ENCODE peak calls at places on chromosomes 13 and 19, in five cellular contexts. One of them, this sample, is unnamed.

GRCh38 chr13:27082325-27082724 is 89.3 kb downstream of the USP12 start:
- DNase-seq in CD8-positive, alpha-beta T cell: no peak
- DNase-seq in AG10803: no peak
- DNase-seq in CD4-positive, alpha-beta T cell: no peak
- DNase-seq in Peyer's patch: no peak
- DNase-seq in this sample: no peak

GRCh38 chr13:110319774-110320509 is 12.9 kb downstream of the COL4A2 start:
- DNase-seq in CD4-positive, alpha-beta T cell: no peak
- DNase-seq in CD8-positive, alpha-beta T cell: no peak
- DNase-seq in Peyer's patch: no peak
- DNase-seq in AG10803: peak
- DNase-seq in this sample: no peak

GRCh38 chr13:67372868-67373464 is 142.8 kb upstream of the PCDH9 start:
- DNase-seq in CD4-positive, alpha-beta T cell: no peak
- DNase-seq in Peyer's patch: no peak
- DNase-seq in AG10803: no peak
- DNase-seq in CD8-positive, alpha-beta T cell: no peak
- DNase-seq in this sample: no peak

GRCh38 chr13:68714292-68714691 is 1393.3 kb upstream of the ATXN8OS start:
- DNase-seq in CD4-positive, alpha-beta T cell: no peak
- DNase-seq in AG10803: no peak
- DNase-seq in CD8-positive, alpha-beta T cell: no peak
- DNase-seq in Peyer's patch: no peak
- DNase-seq in this sample: no peak

GRCh38 chr13:21579754-21580316 is 24.1 kb downstream of the MICU2 start:
- DNase-seq in CD4-positive, alpha-beta T cell: no peak
- DNase-seq in CD8-positive, alpha-beta T cell: no peak
- DNase-seq in AG10803: no peak
- DNase-seq in Peyer's patch: no peak
- DNase-seq in this sample: no peak

GRCh38 chr13:75480691-75481175 is 1.2 kb downstream of the TBC1D4 start:
- DNase-seq in CD4-positive, alpha-beta T cell: no peak
- DNase-seq in AG10803: peak
- DNase-seq in CD8-positive, alpha-beta T cell: peak
- DNase-seq in Peyer's patch: peak
- DNase-seq in this sample: no peak

GRCh38 chr19:46639356-46640061 is 3.5 kb upstream of the GNG8 start:
- DNase-seq in Peyer's patch: no peak
- DNase-seq in AG10803: peak
- DNase-seq in CD4-positive, alpha-beta T cell: no peak
- DNase-seq in CD8-positive, alpha-beta T cell: no peak
- DNase-seq in this sample: no peak

GRCh38 chr13:99388334-99388923 is 81.2 kb upstream of the GPR183 start:
- DNase-seq in AG10803: no peak
- DNase-seq in CD4-positive, alpha-beta T cell: no peak
- DNase-seq in Peyer's patch: no peak
- DNase-seq in CD8-positive, alpha-beta T cell: peak
- DNase-seq in this sample: no peak

GRCh38 chr19:42693760-42694350 is 46.4 kb downstream of the PSG3 start:
- DNase-seq in CD8-positive, alpha-beta T cell: no peak
- DNase-seq in CD4-positive, alpha-beta T cell: no peak
- DNase-seq in Peyer's patch: no peak
- DNase-seq in AG10803: peak
- DNase-seq in this sample: no peak

GRCh38 chr13:52393572-52394357 is 12.2 kb downstream of the THSD1 start:
- DNase-seq in CD4-positive, alpha-beta T cell: no peak
- DNase-seq in CD8-positive, alpha-beta T cell: no peak
- DNase-seq in AG10803: no peak
- DNase-seq in Peyer's patch: no peak
- DNase-seq in this sample: no peak

GRCh38 chr19:40419066-40419612 is 6.0 kb upstream of the PRX start:
- DNase-seq in Peyer's patch: no peak
- DNase-seq in CD4-positive, alpha-beta T cell: no peak
- DNase-seq in AG10803: no peak
- DNase-seq in CD8-positive, alpha-beta T cell: no peak
- DNase-seq in this sample: no peak

GRCh38 chr19:40247735-40248262 is 21.3 kb upstream of the CCNP start:
- DNase-seq in AG10803: no peak
- DNase-seq in Peyer's patch: no peak
- DNase-seq in CD4-positive, alpha-beta T cell: no peak
- DNase-seq in CD8-positive, alpha-beta T cell: no peak
- DNase-seq in this sample: no peak

GRCh38 chr13:37490176-37490575 is 108.4 kb downstream of the POSTN start:
- DNase-seq in Peyer's patch: no peak
- DNase-seq in AG10803: peak
- DNase-seq in CD8-positive, alpha-beta T cell: no peak
- DNase-seq in CD4-positive, alpha-beta T cell: no peak
- DNase-seq in this sample: no peak

GRCh38 chr13:76383671-76384461 is 502.3 kb downstream of the KCTD12 start:
- DNase-seq in CD4-positive, alpha-beta T cell: no peak
- DNase-seq in Peyer's patch: no peak
- DNase-seq in CD8-positive, alpha-beta T cell: no peak
- DNase-seq in AG10803: peak
- DNase-seq in this sample: no peak

GRCh38 chr19:37845932-37846331 is 60.5 kb downstream of the WDR87 start:
- DNase-seq in AG10803: no peak
- DNase-seq in CD8-positive, alpha-beta T cell: no peak
- DNase-seq in Peyer's patch: no peak
- DNase-seq in CD4-positive, alpha-beta T cell: no peak
- DNase-seq in this sample: no peak

GRCh38 chr13:50340566-50341287 is 325.5 kb downstream of the KCNRG start:
- DNase-seq in AG10803: no peak
- DNase-seq in Peyer's patch: no peak
- DNase-seq in CD8-positive, alpha-beta T cell: no peak
- DNase-seq in CD4-positive, alpha-beta T cell: no peak
- DNase-seq in this sample: no peak

GRCh38 chr13:49399801-49400472 is 43.9 kb downstream of the CAB39L start:
- DNase-seq in CD8-positive, alpha-beta T cell: no peak
- DNase-seq in Peyer's patch: no peak
- DNase-seq in CD4-positive, alpha-beta T cell: no peak
- DNase-seq in AG10803: no peak
- DNase-seq in this sample: no peak

GRCh38 chr19:38433268-38433733 is at the start of gene RYR1:
- DNase-seq in CD8-positive, alpha-beta T cell: peak
- DNase-seq in AG10803: no peak
- DNase-seq in CD4-positive, alpha-beta T cell: peak
- DNase-seq in Peyer's patch: no peak
- DNase-seq in this sample: peak

GRCh38 chr19:17872251-17873001 is 681 bp downstream of the SLC5A5 start:
- DNase-seq in Peyer's patch: no peak
- DNase-seq in AG10803: no peak
- DNase-seq in CD8-positive, alpha-beta T cell: peak
- DNase-seq in CD4-positive, alpha-beta T cell: peak
- DNase-seq in this sample: no peak

GRCh38 chr13:112692586-112692985 is 2.7 kb downstream of the ATP11A start:
- DNase-seq in AG10803: no peak
- DNase-seq in Peyer's patch: no peak
- DNase-seq in CD8-positive, alpha-beta T cell: no peak
- DNase-seq in CD4-positive, alpha-beta T cell: no peak
- DNase-seq in this sample: no peak

GRCh38 chr13:78787189-78787588 is 128.2 kb upstream of the OBI1 start:
- DNase-seq in CD8-positive, alpha-beta T cell: no peak
- DNase-seq in Peyer's patch: no peak
- DNase-seq in AG10803: no peak
- DNase-seq in CD4-positive, alpha-beta T cell: no peak
- DNase-seq in this sample: no peak

DNA sequence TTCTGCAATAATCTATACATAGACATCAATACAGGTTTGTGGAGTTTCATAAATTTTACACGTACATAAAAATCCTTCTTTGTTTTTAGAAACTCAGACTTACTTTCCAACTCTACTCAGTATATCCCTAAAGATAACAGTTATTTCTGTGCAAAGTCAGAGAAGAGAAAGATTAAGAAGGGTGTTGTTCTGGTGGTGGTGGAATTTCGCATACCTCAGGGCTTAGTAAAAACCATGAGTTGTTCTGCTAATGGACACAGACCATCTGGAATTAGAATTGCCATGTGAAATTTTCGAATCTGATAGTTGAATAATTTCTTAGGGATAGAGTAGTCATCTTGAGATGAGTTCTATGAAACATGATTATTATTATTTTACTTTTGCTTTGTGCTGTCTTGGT is 102.7 kb downstream of the ZAR1L start:
- DNase-seq in CD4-positive, alpha-beta T cell: no peak
- DNase-seq in CD8-positive, alpha-beta T cell: no peak
- DNase-seq in AG10803: peak
- DNase-seq in Peyer's patch: no peak
- DNase-seq in this sample: no peak
- TF ChIP-seq CTCF in CD4-positive, alpha-beta T cell: no peak
- TF ChIP-seq CTCF in CD8-positive, alpha-beta T cell: no peak
- TF ChIP-seq CTCF in AG10803: no peak
- TF ChIP-seq CTCF in Peyer's patch: no peak
- TF ChIP-seq CTCF in this sample: no peak

GRCh38 chr19:44807652-44808462 is 1.0 kb upstream of the BCAM start:
- DNase-seq in Peyer's patch: no peak
- DNase-seq in AG10803: peak
- DNase-seq in CD4-positive, alpha-beta T cell: no peak
- DNase-seq in CD8-positive, alpha-beta T cell: no peak
- DNase-seq in this sample: no peak
- TF ChIP-seq CTCF in Peyer's patch: no peak
- TF ChIP-seq CTCF in AG10803: peak
- TF ChIP-seq CTCF in CD4-positive, alpha-beta T cell: no peak
- TF ChIP-seq CTCF in CD8-positive, alpha-beta T cell: no peak
- TF ChIP-seq CTCF in this sample: no peak

GRCh38 chr13:108115739-108116138 is 99.6 kb downstream of the LIG4 start:
- DNase-seq in CD8-positive, alpha-beta T cell: no peak
- DNase-seq in Peyer's patch: no peak
- DNase-seq in AG10803: no peak
- DNase-seq in CD4-positive, alpha-beta T cell: no peak
- DNase-seq in this sample: no peak

GRCh38 chr13:108120332-108120731 is 95.0 kb downstream of the LIG4 start:
- DNase-seq in CD8-positive, alpha-beta T cell: no peak
- DNase-seq in Peyer's patch: no peak
- DNase-seq in AG10803: no peak
- DNase-seq in CD4-positive, alpha-beta T cell: no peak
- DNase-seq in this sample: no peak

GRCh38 chr13:108121406-108121805 is 93.9 kb downstream of the LIG4 start:
- DNase-seq in Peyer's patch: no peak
- DNase-seq in CD8-positive, alpha-beta T cell: no peak
- DNase-seq in AG10803: no peak
- DNase-seq in CD4-positive, alpha-beta T cell: no peak
- DNase-seq in this sample: no peak
- TF ChIP-seq CTCF in Peyer's patch: no peak
- TF ChIP-seq CTCF in CD8-positive, alpha-beta T cell: no peak
- TF ChIP-seq CTCF in AG10803: no peak
- TF ChIP-seq CTCF in CD4-positive, alpha-beta T cell: no peak
- TF ChIP-seq CTCF in this sample: no peak

GRCh38 chr19:13961826-13962737 is 9.8 kb downstream of the DCAF15 start:
- DNase-seq in CD8-positive, alpha-beta T cell: no peak
- DNase-seq in Peyer's patch: no peak
- DNase-seq in CD4-positive, alpha-beta T cell: no peak
- DNase-seq in AG10803: no peak
- DNase-seq in this sample: no peak

GRCh38 chr19:13958043-13958442 is 5.7 kb downstream of the DCAF15 start:
- DNase-seq in AG10803: no peak
- DNase-seq in CD8-positive, alpha-beta T cell: no peak
- DNase-seq in Peyer's patch: no peak
- DNase-seq in CD4-positive, alpha-beta T cell: no peak
- DNase-seq in this sample: no peak

GRCh38 chr19:13960863-13961784 is 8.8 kb downstream of the DCAF15 start:
- DNase-seq in CD8-positive, alpha-beta T cell: no peak
- DNase-seq in Peyer's patch: no peak
- DNase-seq in AG10803: no peak
- DNase-seq in CD4-positive, alpha-beta T cell: no peak
- DNase-seq in this sample: no peak

GRCh38 chr19:13959141-13959961 is 7.0 kb downstream of the DCAF15 start:
- DNase-seq in Peyer's patch: no peak
- DNase-seq in CD8-positive, alpha-beta T cell: no peak
- DNase-seq in AG10803: no peak
- DNase-seq in CD4-positive, alpha-beta T cell: no peak
- DNase-seq in this sample: no peak

GRCh38 chr19:13959962-13960862 is 7.9 kb downstream of the DCAF15 start:
- DNase-seq in CD8-positive, alpha-beta T cell: peak
- DNase-seq in AG10803: no peak
- DNase-seq in Peyer's patch: no peak
- DNase-seq in CD4-positive, alpha-beta T cell: peak
- DNase-seq in this sample: no peak
- TF ChIP-seq CTCF in CD8-positive, alpha-beta T cell: peak
- TF ChIP-seq CTCF in AG10803: peak
- TF ChIP-seq CTCF in Peyer's patch: no peak
- TF ChIP-seq CTCF in CD4-positive, alpha-beta T cell: peak
- TF ChIP-seq CTCF in this sample: no peak

This sample was measured in activated B cell treated with CpG ODN at 0.5 μM for 24 hours.